ENCODE peak calls at places on chromosomes 3 and 15, in eight cellular contexts. S, O, Q, H, E, F, Z and Y are unnamed samples.

GRCh38 chr3:24475945-24476344 is 18.7 kb downstream of the THRB start:
- DNase-seq in S (no peak), O (no peak), Q (no peak), H (no peak), E (no peak), F (no peak), Z (no peak), Y (no peak)

GRCh38 chr3:52222319-52223221 is 2.9 kb downstream of the TLR9 start:
- DNase-seq in S (no peak), O (peak), Q (no peak), H (no peak), E (no peak), F (no peak), Z (no peak), Y (no peak)

GRCh38 chr3:42670670-42671069 is 14.7 kb upstream of the KLHL40 start:
- DNase-seq in S (no peak), O (peak), Q (no peak), H (no peak), E (no peak), F (no peak), Z (peak), Y (no peak)

GRCh38 chr3:22685598-22685997 is 517.5 kb upstream of the UBE2E2 start:
- DNase-seq in S (no peak), O (no peak), Q (no peak), H (peak), E (no peak), F (no peak), Z (no peak), Y (no peak)

GRCh38 chr3:195100903-195101591 is 169.9 kb downstream of the XXYLT1 start:
- DNase-seq in S (no peak), O (peak), Q (no peak), H (peak), E (no peak), F (no peak), Z (peak), Y (no peak)

GRCh38 chr3:52714335-52715302 is 8.7 kb downstream of the SPCS1 start:
- DNase-seq in S (peak), O (no peak), Q (no peak), H (no peak), E (no peak), F (no peak), Z (no peak), Y (no peak)

GRCh38 chr3:112463250-112463649 is 36.0 kb downstream of the BTLA start:
- DNase-seq in S (no peak), O (no peak), Q (no peak), H (no peak), E (no peak), F (no peak), Z (no peak), Y (no peak)

GRCh38 chr15:83380026-83380425 is 67.1 kb upstream of the SH3GL3 start:
- DNase-seq in S (no peak), O (no peak), Q (no peak), H (peak), E (peak), F (no peak), Z (peak), Y (no peak)